ENCODE peak calls at places on chromosomes 4 and X, in seven cellular contexts. D is H9, J is mesendoderm, M is neuronal stem cell, O is mesenchymal stem cell, P is trophoblast cell, X is H1. Y is an unnamed sample.

GRCh38 chrX:17375631-17376380 is 806 bp downstream of the NHS start:
- DNase-seq in D (peak), J (peak), M (peak), O (peak), P (peak), X (no peak), Y (peak)

GRCh38 chr4:23060776-23061175 is 368.0 kb downstream of the GBA3 start:
- DNase-seq in D (no peak), J (no peak), M (no peak), O (no peak), P (no peak), X (no peak), Y (no peak)

GRCh38 chr4:8079031-8079885 is 79.4 kb downstream of the ABLIM2 start:
- DNase-seq in D (no peak), J (peak), M (no peak), O (no peak), P (no peak), X (no peak), Y (no peak)

GRCh38 chr4:75494563-75494962 is 19.6 kb downstream of the RCHY1 start:
- DNase-seq in D (no peak), J (no peak), M (no peak), O (peak), P (no peak), X (no peak), Y (peak)

GRCh38 chr4:70718811-70719604 is 2.8 kb upstream of the RUFY3 start:
- DNase-seq in D (no peak), J (no peak), M (no peak), O (no peak), P (no peak), X (no peak), Y (no peak)

GRCh38 chr4:29467044-29467717 is 1253.0 kb upstream of the PCDH7 start:
- DNase-seq in D (no peak), J (peak), M (no peak), O (peak), P (no peak), X (no peak), Y (peak)

GRCh38 chr4:87117730-87118075 is 102.7 kb downstream of the KLHL8 start:
- DNase-seq in D (no peak), J (no peak), M (no peak), O (no peak), P (no peak), X (no peak), Y (no peak)

GRCh38 chr4:72970756-72971155 is 98.8 kb downstream of the COX18 start:
- DNase-seq in D (no peak), J (no peak), M (no peak), O (no peak), P (no peak), X (no peak), Y (no peak)

GRCh38 chr4:111537861-111538260 is 607.4 kb upstream of the FAM241A start:
- DNase-seq in D (no peak), J (peak), M (no peak), O (peak), P (no peak), X (no peak), Y (peak)

GRCh38 chr4:77599378-77599777 is 6.2 kb upstream of the CXCL13 start:
- DNase-seq in D (peak), J (peak), M (no peak), O (peak), P (peak), X (no peak), Y (peak)

GRCh38 chr4:88008624-88009235 is 1.3 kb downstream of the PKD2 start:
- DNase-seq in D (no peak), J (no peak), M (no peak), O (peak), P (peak), X (no peak), Y (no peak)

GRCh38 chrX:103585421-103586313 is at the start of gene TCEAL4:
- DNase-seq in D (peak), J (peak), M (no peak), O (peak), P (peak), X (no peak), Y (no peak)

GRCh38 chr4:88599298-88599697 is 7.0 kb downstream of the HERC3 start:
- DNase-seq in D (no peak), J (no peak), M (no peak), O (peak), P (no peak), X (no peak), Y (peak)

GRCh38 chr4:144748814-144749555 is 103.0 kb downstream of the HHIP start:
- DNase-seq in D (no peak), J (no peak), M (no peak), O (no peak), P (no peak), X (no peak), Y (no peak)

GRCh38 chr4:82493721-82494425 is 63.5 kb downstream of the ENOPH1 start:
- DNase-seq in D (no peak), J (no peak), M (no peak), O (peak), P (peak), X (no peak), Y (peak)

GRCh38 chr4:162322054-162322453 is 158.3 kb upstream of the FSTL5 start:
- DNase-seq in D (no peak), J (peak), M (no peak), O (no peak), P (no peak), X (no peak), Y (no peak)

GRCh38 chrX:121365572-121366161 is 318.3 kb downstream of the GLUD2 start:
- DNase-seq in D (no peak), J (peak), M (no peak), O (no peak), P (peak), X (no peak), Y (no peak)

GRCh38 chr4:6960154-6960553 is 50.5 kb downstream of the TBC1D14 start:
- DNase-seq in D (no peak), J (no peak), M (no peak), O (no peak), P (no peak), X (no peak), Y (no peak)

GRCh38 chr4:13445841-13446790 is 38.0 kb downstream of the RAB28 start:
- DNase-seq in D (peak), J (peak), M (peak), O (no peak), P (no peak), X (no peak), Y (no peak)

GRCh38 chr4:124079174-124079780 is 633.3 kb downstream of the ANKRD50 start:
- DNase-seq in D (no peak), J (no peak), M (no peak), O (peak), P (no peak), X (no peak), Y (peak)

GRCh38 chrX:132086717-132087116 is 41.1 kb downstream of the FRMD7 start:
- DNase-seq in D (no peak), J (no peak), M (no peak), O (peak), P (peak), X (no peak), Y (no peak)

GRCh38 chrX:118418811-118419251 is 72.9 kb downstream of the WDR44 start:
- DNase-seq in D (peak), J (peak), M (no peak), O (no peak), P (no peak), X (peak), Y (no peak)

DNA sequence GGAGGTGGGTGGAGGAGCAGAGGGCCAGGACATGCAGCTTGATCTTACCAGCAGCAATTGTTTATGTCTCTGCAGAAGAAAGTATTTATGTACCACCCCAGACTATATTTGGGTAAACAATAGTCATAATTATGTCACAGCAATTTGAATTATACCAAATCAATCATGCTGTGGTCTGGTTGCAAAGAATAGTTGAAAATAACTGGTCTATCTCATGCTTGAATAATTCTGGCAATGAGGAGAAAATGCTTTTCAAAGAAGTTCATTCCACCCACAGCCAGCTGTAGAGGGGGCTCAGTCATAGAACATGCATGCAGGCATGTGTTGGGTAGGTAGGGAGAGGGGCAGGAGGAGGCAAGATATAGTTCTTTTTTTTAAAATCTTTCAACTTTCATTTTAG is 399.2 kb downstream of the IL15 start:
- DNase-seq in D (no peak), J (no peak), M (no peak), O (no peak), P (no peak), X (no peak), Y (peak)
- H3K18ac ChIP-seq in D (no peak), J (no peak), M (no peak), O (no peak), P (no peak), X (no peak), Y (no peak)

DNA sequence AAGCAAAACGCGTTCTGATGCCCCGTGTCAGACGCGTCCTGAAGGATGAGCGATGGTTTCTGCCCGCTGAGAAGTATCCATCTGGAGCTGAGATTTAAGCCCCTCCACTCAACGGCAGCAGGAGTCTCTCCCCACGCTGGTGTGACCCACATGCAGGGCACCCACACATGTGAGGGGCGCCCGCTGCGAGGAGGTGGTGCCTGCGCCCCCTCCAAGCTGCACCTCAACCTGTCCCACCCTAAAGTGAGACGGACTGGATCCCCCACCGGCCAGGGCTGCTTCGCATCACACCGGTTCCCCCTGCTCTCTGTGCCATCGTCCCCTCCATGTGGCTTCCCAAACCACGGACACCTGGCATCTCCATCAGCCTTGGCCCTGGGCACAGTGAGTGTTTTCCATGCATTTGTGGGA is 4.5 kb upstream of the PDE6B start:
- DNase-seq in D (no peak), J (no peak), M (no peak), O (no peak), P (no peak), X (no peak), Y (no peak)
- H3K18ac ChIP-seq in D (no peak), J (no peak), M (peak), O (no peak), P (no peak), X (no peak), Y (no peak)

GRCh38 chr4:139841464-139842195 is 176.0 kb downstream of the MGST2 start:
- DNase-seq in D (no peak), J (peak), M (no peak), O (peak), P (no peak), X (no peak), Y (no peak)

GRCh38 chr4:139845481-139846093 is 180.0 kb downstream of the MGST2 start:
- DNase-seq in D (no peak), J (no peak), M (no peak), O (no peak), P (no peak), X (no peak), Y (no peak)

GRCh38 chr4:139844459-139845036 is 178.9 kb downstream of the MGST2 start:
- DNase-seq in D (no peak), J (no peak), M (no peak), O (no peak), P (no peak), X (no peak), Y (no peak)

GRCh38 chr4:139844057-139844456 is 178.4 kb downstream of the MGST2 start:
- DNase-seq in D (no peak), J (no peak), M (no peak), O (no peak), P (peak), X (no peak), Y (no peak)

GRCh38 chr4:139843643-139844042 is 178.0 kb downstream of the MGST2 start:
- DNase-seq in D (no peak), J (no peak), M (no peak), O (no peak), P (no peak), X (no peak), Y (no peak)
- H3K18ac ChIP-seq in D (no peak), J (no peak), M (no peak), O (no peak), P (no peak), X (no peak), Y (no peak)

GRCh38 chrX:109704563-109704962 is 28.5 kb downstream of the ACSL4 start:
- DNase-seq in D (no peak), J (no peak), M (no peak), O (no peak), P (no peak), X (no peak), Y (no peak)

GRCh38 chrX:109710181-109710580 is 22.9 kb downstream of the ACSL4 start:
- DNase-seq in D (no peak), J (no peak), M (no peak), O (no peak), P (no peak), X (no peak), Y (peak)

GRCh38 chrX:109709129-109709631 is 23.9 kb downstream of the ACSL4 start:
- DNase-seq in D (no peak), J (peak), M (no peak), O (peak), P (no peak), X (no peak), Y (peak)

GRCh38 chrX:109707322-109707721 is 25.7 kb downstream of the ACSL4 start:
- DNase-seq in D (no peak), J (no peak), M (no peak), O (peak), P (no peak), X (no peak), Y (no peak)
- H3K18ac ChIP-seq in D (no peak), J (no peak), M (no peak), O (no peak), P (no peak), X (no peak), Y (no peak)

DNA sequence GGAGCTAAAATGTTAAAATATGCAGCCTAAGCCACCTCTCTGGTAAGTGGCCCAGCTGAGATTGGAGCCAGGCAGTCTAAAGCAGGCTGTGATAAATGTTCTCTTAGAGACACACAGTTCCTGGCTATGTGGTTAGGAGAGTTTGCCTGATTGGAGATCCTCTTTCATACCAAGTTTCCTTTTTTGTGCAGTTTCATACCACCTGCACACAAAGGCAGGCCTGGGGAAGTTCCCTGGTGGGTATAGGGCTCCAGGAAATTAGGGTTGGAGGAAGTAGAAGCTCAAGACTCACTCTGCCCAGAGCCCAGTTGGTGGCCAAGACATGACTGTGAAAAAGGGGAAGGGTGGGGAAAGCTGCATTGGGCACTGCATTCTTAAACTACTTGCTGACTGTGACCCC is 16.9 kb downstream of the CYBB start:
- DNase-seq in D (no peak), J (peak), M (no peak), O (no peak), P (peak), X (no peak), Y (no peak)
- H3K18ac ChIP-seq in D (no peak), J (no peak), M (no peak), O (no peak), P (no peak), X (no peak), Y (no peak)

GRCh38 chr4:24802648-24803047 is 7.3 kb downstream of the SOD3 start:
- DNase-seq in D (no peak), J (no peak), M (no peak), O (no peak), P (no peak), X (no peak), Y (no peak)
- H3K18ac ChIP-seq in D (no peak), J (no peak), M (no peak), O (no peak), P (no peak), X (no peak), Y (no peak)

GRCh38 chr4:41142356-41142755 is 72.0 kb downstream of the APBB2 start:
- DNase-seq in D (no peak), J (no peak), M (no peak), O (no peak), P (no peak), X (no peak), Y (no peak)
- H3K18ac ChIP-seq in D (no peak), J (no peak), M (no peak), O (peak), P (peak), X (no peak), Y (peak)

Y was measured in IMR-90.